ENCODE peak calls at places on chromosomes 16 and 17, in four cellular contexts. One of them, this sample, is unnamed.

GRCh38 chr17:2057714-2058520 is 3.0 kb downstream of the HIC1 start:
- DNase-seq in K562: no peak
- DNase-seq in GM12878: no peak
- DNase-seq in HepG2: no peak
- DNase-seq in this sample: peak; percentile 70

GRCh38 chr17:81582341-81582740 is 30.2 kb upstream of the FAAP100 start:
- DNase-seq in K562: no peak
- DNase-seq in GM12878: no peak
- DNase-seq in HepG2: no peak
- DNase-seq in this sample: no peak

GRCh38 chr17:9367186-9367585 is 208.4 kb downstream of the STX8 start:
- DNase-seq in K562: no peak
- DNase-seq in GM12878: no peak
- DNase-seq in HepG2: no peak
- DNase-seq in this sample: no peak

GRCh38 chr17:29384901-29385300 is 5.3 kb upstream of the TAOK1 start:
- DNase-seq in K562: no peak
- DNase-seq in GM12878: no peak
- DNase-seq in HepG2: no peak
- DNase-seq in this sample: no peak

GRCh38 chr16:1338119-1338730 is 4.8 kb downstream of the BAIAP3 start:
- DNase-seq in K562: no peak
- DNase-seq in GM12878: no peak
- DNase-seq in HepG2: peak; percentile 51
- DNase-seq in this sample: no peak

GRCh38 chr17:38628441-38628840 is 22.7 kb upstream of the SRCIN1 start:
- DNase-seq in K562: peak; percentile 76
- DNase-seq in GM12878: no peak
- DNase-seq in HepG2: peak; percentile 89
- DNase-seq in this sample: no peak

GRCh38 chr16:75265911-75266701 is 14.7 kb upstream of the BCAR1 start:
- DNase-seq in K562: peak; percentile 94
- DNase-seq in GM12878: no peak
- DNase-seq in HepG2: peak; percentile 84
- DNase-seq in this sample: peak; percentile 93

GRCh38 chr17:78125976-78126894 is 2.3 kb downstream of the TMC6 start:
- DNase-seq in K562: peak; percentile 10
- DNase-seq in GM12878: no peak
- DNase-seq in HepG2: no peak
- DNase-seq in this sample: no peak

GRCh38 chr17:73359987-73360410 is 48.2 kb upstream of the CDC42EP4 start:
- DNase-seq in K562: no peak
- DNase-seq in GM12878: no peak
- DNase-seq in HepG2: peak; percentile 72
- DNase-seq in this sample: peak; percentile 59

GRCh38 chr17:27430882-27431491 is 25.3 kb upstream of the KSR1 start:
- DNase-seq in K562: peak; percentile 29
- DNase-seq in GM12878: no peak
- DNase-seq in HepG2: peak; percentile 34
- DNase-seq in this sample: peak; percentile 61

DNA sequence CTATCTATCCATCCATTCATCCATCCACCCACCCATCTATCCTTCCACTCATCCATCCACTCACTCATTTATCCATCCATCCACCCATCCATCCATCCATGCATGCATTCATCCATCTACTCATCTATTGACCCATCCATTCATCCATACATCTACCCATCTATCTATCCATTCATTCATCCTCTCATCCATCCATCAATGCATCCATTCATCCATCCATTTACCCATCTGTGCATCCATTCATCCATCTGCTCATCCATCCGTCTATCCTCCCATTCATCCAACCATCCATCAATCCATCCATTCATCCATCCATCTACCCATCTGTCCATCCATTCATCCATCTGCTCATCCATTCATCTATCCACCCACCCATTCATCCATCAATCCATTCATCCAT is 224.5 kb upstream of the MAF start:
- DNase-seq in K562: no peak
- DNase-seq in GM12878: no peak
- DNase-seq in HepG2: no peak
- DNase-seq in this sample: no peak
- TF ChIP-seq KDM1A in K562: no peak
- TF ChIP-seq KDM1A in GM12878: no peak
- TF ChIP-seq KDM1A in HepG2: no peak
- TF ChIP-seq KDM1A in this sample: no peak

DNA sequence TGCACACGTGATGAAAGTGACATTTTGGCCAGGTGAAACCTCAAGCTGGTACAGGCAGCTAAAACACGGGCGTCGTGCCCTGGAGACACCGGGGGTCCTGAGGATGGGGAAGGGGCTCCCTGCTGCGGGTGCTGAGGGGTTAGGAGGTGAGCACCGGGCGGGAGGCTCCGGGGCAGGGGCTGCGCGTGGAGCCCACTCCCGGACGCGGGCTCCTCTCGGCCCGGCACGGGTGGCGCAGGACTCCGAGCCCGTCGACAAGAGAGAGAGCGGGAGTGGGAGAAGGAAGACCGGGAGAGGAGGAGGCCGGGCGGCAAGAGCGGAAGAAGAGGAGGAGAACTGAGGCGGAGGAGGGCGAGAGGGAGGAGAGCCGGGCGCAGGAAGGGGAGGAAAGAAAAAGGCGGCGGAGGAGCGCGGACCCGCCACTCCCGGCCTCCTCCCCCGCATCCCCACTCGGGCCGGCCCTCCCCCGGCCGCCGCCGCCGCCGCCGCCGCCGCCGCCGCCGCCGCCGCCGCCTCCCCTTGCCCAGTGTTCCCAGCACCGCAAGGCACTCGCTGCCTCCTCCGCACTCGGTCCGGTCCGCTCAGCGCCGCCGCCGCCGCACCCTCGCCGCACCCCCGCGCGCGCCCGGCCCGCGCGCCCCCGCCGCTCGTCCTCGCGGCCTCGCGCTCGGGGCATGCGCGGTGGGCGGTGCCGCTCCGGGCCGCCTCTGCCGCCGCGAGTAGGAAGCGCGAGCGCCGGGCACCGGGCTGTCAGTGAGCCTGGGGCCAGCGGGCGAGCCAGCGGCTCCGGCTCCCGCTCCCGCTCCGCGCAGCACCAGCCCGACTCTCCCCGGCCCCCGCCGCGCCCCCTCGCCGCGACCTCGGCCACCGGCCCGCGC is at the start of gene PRKCA:
- DNase-seq in K562: peak; percentile 81
- DNase-seq in GM12878: no peak
- DNase-seq in HepG2: peak; percentile 54
- DNase-seq in this sample: no peak
- H3K9ac ChIP-seq in K562: peak within 1 kb of the TSS; percentile 94
- H3K9ac ChIP-seq in GM12878: no peak within 1 kb of the TSS
- H3K9ac ChIP-seq in HepG2: peak within 1 kb of the TSS; percentile 74
- H3K9ac ChIP-seq in this sample: no peak within 1 kb of the TSS

GRCh38 chr16:27781195-27781524 is 231.2 kb downstream of the KATNIP start:
- DNase-seq in K562: peak; percentile 24
- DNase-seq in GM12878: no peak
- DNase-seq in HepG2: no peak
- DNase-seq in this sample: no peak
- TF ChIP-seq SP1 in K562: no peak
- TF ChIP-seq SP1 in GM12878: no peak
- TF ChIP-seq SP1 in HepG2: no peak
- TF ChIP-seq SP1 in this sample: no peak

DNA sequence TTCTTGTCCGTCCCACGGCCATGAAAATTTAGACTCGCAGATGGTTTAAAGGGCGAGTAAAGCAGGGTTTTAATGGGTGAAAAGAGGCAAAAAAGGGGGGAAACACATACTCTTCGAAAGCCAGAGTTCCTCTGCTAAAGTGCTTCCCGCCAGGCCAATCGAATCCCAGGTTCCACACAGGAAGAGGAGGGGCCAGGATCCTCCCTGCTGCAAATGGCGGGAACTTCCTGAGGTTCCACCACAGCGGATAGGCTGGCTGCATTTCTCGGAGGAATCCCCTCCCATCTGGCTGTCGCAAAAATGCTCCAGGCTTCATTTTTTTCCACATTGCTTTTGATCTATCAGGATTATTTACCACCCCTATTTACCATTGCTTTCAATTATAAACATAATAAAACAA is 670.1 kb upstream of the CA10 start:
- DNase-seq in K562: no peak
- DNase-seq in GM12878: no peak
- DNase-seq in HepG2: no peak
- DNase-seq in this sample: no peak
- TF ChIP-seq KDM1A in K562: no peak
- TF ChIP-seq KDM1A in GM12878: no peak
- TF ChIP-seq KDM1A in HepG2: no peak
- TF ChIP-seq KDM1A in this sample: no peak

DNA sequence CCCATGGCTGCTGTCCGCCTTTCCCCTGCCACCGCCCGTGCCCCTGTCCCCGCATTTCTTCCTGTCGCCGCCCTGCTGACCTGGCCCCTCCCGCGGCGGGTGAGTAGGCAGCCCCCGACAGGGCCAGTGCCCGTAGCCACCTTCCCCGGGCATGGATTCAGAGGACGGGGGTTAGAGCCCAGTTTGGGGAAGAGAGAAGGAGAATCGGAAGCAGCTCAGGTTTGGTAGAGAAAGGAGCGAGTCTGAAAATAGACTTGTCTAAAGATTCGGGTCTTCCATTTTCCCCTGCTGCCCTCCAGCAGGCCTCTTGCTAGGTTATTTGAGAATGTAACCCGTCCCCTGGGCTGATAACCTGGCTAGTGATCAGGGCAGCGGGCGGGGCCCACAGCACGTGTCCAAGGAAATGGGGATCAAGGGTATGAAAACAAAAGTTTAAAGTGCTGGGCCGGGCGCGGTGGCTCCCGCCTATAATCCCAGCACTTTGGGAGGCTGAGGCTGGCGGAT is 7.9 kb upstream of the CLDN9 start:
- DNase-seq in K562: peak; percentile 63
- DNase-seq in GM12878: no peak
- DNase-seq in HepG2: peak; percentile 65
- DNase-seq in this sample: no peak
- H3K9ac ChIP-seq in K562: peak overlapping the region; percentile 88
- H3K9ac ChIP-seq in GM12878: no peak overlapping the region
- H3K9ac ChIP-seq in HepG2: peak overlapping the region; percentile 72
- H3K9ac ChIP-seq in this sample: no peak overlapping the region

DNA sequence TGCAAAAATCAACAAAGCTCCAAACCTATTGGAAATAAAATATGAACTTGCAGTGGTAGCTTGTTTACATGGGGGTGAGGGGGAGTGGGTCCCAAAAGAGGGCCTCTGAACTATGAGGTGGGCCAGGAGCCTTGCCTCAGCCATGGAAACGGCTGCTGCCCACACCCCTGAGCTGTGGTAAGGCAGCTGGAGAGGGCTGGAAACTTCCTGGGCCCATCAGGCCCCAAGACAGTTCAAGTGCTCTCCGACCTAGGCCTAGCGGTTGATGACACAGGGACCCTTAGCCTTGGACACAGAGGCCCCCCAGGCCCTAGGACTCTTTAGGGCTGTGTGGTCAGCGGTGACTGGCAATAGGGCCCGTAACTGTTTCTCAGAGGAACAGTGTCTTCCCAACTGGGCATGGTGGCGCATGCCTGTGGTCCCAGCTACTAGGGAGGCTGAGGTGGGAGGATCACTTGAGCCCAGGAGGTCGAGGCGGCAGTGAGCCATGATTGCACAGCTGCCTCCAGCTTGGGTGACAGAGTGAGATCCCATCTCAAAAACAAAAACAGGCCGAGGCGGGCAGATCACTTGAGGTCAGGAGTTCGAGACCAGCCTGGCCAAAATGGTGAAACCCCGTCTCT is 18.3 kb downstream of the UNC13D start:
- DNase-seq in K562: no peak
- DNase-seq in GM12878: no peak
- DNase-seq in HepG2: no peak
- DNase-seq in this sample: no peak
- TF ChIP-seq SP1 in K562: no peak
- TF ChIP-seq SP1 in GM12878: no peak
- TF ChIP-seq SP1 in HepG2: no peak
- TF ChIP-seq SP1 in this sample: no peak

This sample was measured in H1.